ENCODE peak calls at places on chromosomes 7 and 10, in four cellular contexts. B is GM23338, W is fibroblast of the aortic adventitia, G is left ventricle myocardium inferior. Y is an unnamed sample.

GRCh38 chr10:113754125-113754524 is 2.6 kb downstream of the PLEKHS1 start:
- DNase-seq in B (no peak), W (no peak), G (no peak), Y (no peak)

GRCh38 chr10:71344916-71345557 is 26.0 kb downstream of the SLC29A3 start:
- DNase-seq in B (no peak), W (no peak), G (no peak), Y (no peak)

GRCh38 chr10:131571845-131572244 is 260.3 kb upstream of the TCERG1L start:
- DNase-seq in B (no peak), W (no peak), G (no peak), Y (no peak)

GRCh38 chr10:110175406-110175805 is 32.0 kb upstream of the MXI1 start:
- DNase-seq in B (no peak), W (peak; percentile 58), G (no peak), Y (peak; percentile 41)

GRCh38 chr7:109126404-109127050 is 556.9 kb downstream of the DNAJB9 start:
- DNase-seq in B (peak; percentile 43), W (no peak), G (no peak), Y (peak; percentile 5)

GRCh38 chr7:148110097-148110868 is 480.3 kb upstream of the C7orf33 start:
- DNase-seq in B (no peak), W (no peak), G (no peak), Y (peak; percentile 1)

GRCh38 chr10:131926253-131926652 is 25.4 kb downstream of the PPP2R2D start:
- DNase-seq in B (no peak), W (no peak), G (no peak), Y (no peak)

GRCh38 chr7:1093916-1094508 is 6.1 kb downstream of the GPER1 start:
- DNase-seq in B (no peak), W (no peak), G (no peak), Y (no peak)

GRCh38 chr7:51376420-51377092 is 59.9 kb upstream of the COBL start:
- DNase-seq in B (no peak), W (peak; percentile 2), G (no peak), Y (no peak)

GRCh38 chr10:103254538-103255325 is 9.0 kb downstream of the RPEL1 start:
- DNase-seq in B (peak; percentile 6), W (peak; percentile 45), G (no peak), Y (peak; percentile 61)

GRCh38 chr10:65355141-65355680 is 1570.6 kb upstream of the LRRTM3 start:
- DNase-seq in B (no peak), W (no peak), G (no peak), Y (no peak)

GRCh38 chr10:97515260-97515978 is 16.7 kb downstream of the UBTD1 start:
- DNase-seq in B (no peak), W (no peak), G (no peak), Y (no peak)

GRCh38 chr10:96496281-96496925 is 17.3 kb downstream of the TLL2 start:
- DNase-seq in B (peak; percentile 70), W (peak; percentile 35), G (no peak), Y (peak; percentile 44)

GRCh38 chr10:12902135-12902572 is 99.4 kb downstream of the CCDC3 start:
- DNase-seq in B (peak; percentile 88), W (peak; percentile 77), G (peak; percentile 21), Y (peak; percentile 66)

GRCh38 chr10:60734226-60734625 is 44.1 kb upstream of the CDK1 start:
- DNase-seq in B (no peak), W (no peak), G (no peak), Y (no peak)
- H3K4me3 ChIP-seq in B (peak overlapping the region; percentile 63), W (no peak overlapping the region), G (no peak overlapping the region), Y (no peak overlapping the region)

DNA sequence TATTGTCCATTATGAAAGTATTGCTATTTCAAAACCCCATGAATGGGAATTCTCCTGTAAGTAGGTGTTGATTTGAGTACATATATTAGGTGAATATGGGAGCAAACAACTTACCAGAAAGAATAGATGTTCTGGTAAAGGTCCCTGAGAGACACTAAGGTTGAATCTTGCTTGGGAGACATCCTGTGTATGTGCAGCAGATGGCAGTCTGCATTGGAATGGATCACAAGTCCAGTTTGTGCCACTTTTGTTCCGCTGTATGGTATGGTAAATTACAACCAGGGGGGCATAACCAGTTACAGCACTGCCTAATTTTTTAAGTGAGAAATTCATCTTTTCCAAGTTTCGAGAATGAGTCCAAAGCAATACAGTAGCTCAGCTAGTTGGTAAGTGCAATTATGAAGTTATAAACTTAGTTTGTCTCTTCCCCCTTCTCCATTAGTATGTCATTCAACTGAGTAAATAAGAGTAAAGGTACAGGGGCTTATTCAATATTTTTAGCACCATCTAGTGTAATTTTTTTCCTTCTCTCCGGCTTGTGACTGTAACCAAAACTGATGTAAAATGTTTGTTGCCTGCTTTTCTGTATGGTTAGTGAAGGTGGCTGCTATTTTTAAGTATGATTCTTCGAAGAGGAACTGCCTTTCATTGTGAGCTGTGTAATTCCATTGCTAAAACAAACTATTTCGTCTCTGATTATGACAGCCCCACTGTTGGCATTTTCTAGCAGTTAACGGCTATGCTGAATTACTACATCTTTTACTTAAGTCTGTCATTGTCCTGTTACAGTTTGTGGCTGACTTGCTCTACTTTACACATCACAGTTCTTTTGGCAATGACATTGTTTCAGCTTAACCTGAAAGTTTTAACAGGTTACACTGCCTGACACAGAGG is 2.8 kb downstream of the MCU start:
- DNase-seq in B (no peak), W (peak; percentile 74), G (no peak), Y (peak; percentile 78)
- TF ChIP-seq CTCF in B (no peak), W (peak; percentile 64), G (peak; percentile 66), Y (peak; percentile 46)

GRCh38 chr10:11683529-11684320 is 58.5 kb upstream of the ECHDC3 start:
- DNase-seq in B (no peak), W (no peak), G (no peak), Y (no peak)
- H3K4me3 ChIP-seq in B (no peak overlapping the region), W (no peak overlapping the region), G (no peak overlapping the region), Y (no peak overlapping the region)

GRCh38 chr10:75019360-75019759 is 92.1 kb upstream of the SAMD8 start:
- DNase-seq in B (no peak), W (peak; percentile 65), G (no peak), Y (peak; percentile 63)
- TF ChIP-seq CTCF in B (peak; percentile 58), W (peak; percentile 47), G (peak; percentile 42), Y (peak; percentile 31)